ENCODE peak calls at places on chromosomes 4 and X, in five cellular contexts. F is uterus, O is GM23248, I is body of pancreas, T is psoas muscle. Z is an unnamed sample.

GRCh38 chr4:112514079-112514448 is 1.9 kb downstream of the NEUROG2 start:
- DNase-seq in F (no peak), O (no peak), T (no peak), I (no peak), Z (no peak)

GRCh38 chrX:3286196-3286920 is 60.1 kb downstream of the MXRA5 start:
- DNase-seq in T (no peak), F (no peak), O (peak; percentile 84), I (no peak), Z (no peak)

GRCh38 chr4:75745192-75745591 is 20.8 kb downstream of the USO1 start:
- DNase-seq in O (peak; percentile 87), F (no peak), T (no peak), I (no peak), Z (no peak)

GRCh38 chr4:54929459-54929858 is 195.9 kb downstream of the KDR start:
- DNase-seq in F (no peak), T (no peak), I (no peak), O (no peak), Z (no peak)

GRCh38 chrX:129522184-129523059 is 868 bp downstream of the SMARCA1 start:
- DNase-seq in F (peak; percentile 59), T (peak; percentile 68), O (peak; percentile 81), I (peak; percentile 62), Z (peak; percentile 70)

GRCh38 chr4:44927361-44928061 is 201.2 kb upstream of the GNPDA2 start:
- DNase-seq in I (no peak), T (no peak), O (peak; percentile 50), F (no peak), Z (no peak)

GRCh38 chr4:72295966-72296557 is 264.3 kb downstream of the NPFFR2 start:
- DNase-seq in O (peak; percentile 78), I (no peak), T (no peak), F (no peak), Z (no peak)

GRCh38 chr4:81351653-81352455 is 119.9 kb downstream of the RASGEF1B start:
- DNase-seq in I (peak; percentile 73), O (peak; percentile 73), F (peak; percentile 56), T (peak; percentile 68), Z (peak; percentile 52)

GRCh38 chr4:87049508-87049907 is 114.7 kb downstream of the AFF1 start:
- DNase-seq in I (no peak), F (no peak), T (no peak), O (no peak), Z (no peak)

GRCh38 chr4:38162240-38162784 is 202.1 kb downstream of the PTTG2 start:
- DNase-seq in I (peak; percentile 82), T (no peak), O (peak; percentile 68), F (peak; percentile 49), Z (no peak)

DNA sequence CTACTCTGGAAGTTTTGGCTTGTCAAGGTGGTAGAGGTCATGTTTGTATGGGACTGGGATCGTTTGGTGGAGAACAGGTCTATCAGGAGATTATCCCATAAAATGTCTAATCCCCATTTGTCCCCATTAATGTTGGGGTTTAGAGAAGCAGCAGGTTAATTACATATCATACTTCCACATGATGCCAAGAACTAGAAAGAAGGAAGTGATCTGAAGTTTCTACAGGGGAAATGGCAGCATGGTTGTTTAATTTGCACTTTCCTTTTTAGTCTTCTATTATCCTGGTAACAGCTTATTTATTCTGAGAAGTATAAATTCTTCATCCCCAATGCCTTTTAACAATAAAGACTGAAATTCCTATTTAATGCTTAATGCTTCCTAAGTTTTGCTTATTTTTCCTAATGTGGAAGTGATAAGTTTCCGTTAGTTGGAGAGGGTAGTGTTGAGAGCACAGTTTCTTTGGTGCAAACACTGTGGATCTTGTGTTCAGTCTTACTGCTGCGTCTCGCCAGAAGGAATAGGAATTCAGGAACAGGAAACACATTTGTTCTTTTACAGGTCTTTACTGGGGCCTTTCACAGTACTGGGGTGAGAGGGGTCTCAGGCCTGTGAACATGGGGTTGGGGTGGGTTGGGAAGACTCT is 59.6 kb upstream of the TADA2B start:
- DNase-seq in I (no peak), O (no peak), T (no peak), F (no peak), Z (no peak)
- H3K4me1 ChIP-seq in I (peaks cover 34% of the 10 kb centered on the region), O (peaks cover 23% of the 10 kb centered on the region), T (peaks cover 44% of the 10 kb centered on the region), F (no peaks in the 10 kb centered on the region), Z (peaks cover 51% of the 10 kb centered on the region)

DNA sequence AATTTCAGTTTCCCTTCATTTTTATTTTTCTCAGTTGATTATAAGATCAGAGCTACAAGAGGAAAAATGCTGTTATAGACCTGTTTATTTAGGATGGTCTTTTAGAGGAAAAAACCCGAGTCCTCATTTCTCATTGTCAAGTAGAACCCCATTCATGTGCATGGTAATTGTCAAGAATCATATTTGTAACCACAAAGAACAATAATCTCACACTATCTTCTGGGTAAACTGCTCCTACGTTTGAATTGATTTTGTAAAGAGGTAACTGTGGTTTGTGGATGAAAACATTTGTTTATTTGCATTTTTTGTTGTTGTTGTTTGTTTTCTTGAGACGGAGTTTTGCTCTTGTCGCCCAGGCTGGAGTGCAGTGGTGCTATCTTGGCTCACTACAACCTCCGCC is 23.8 kb downstream of the RAPGEF2 start:
- DNase-seq in I (no peak), F (no peak), O (no peak), T (no peak), Z (no peak)
- H3K4me1 ChIP-seq in I (peaks cover 16% of the 10 kb centered on the region), F (no peaks in the 10 kb centered on the region), O (no peaks in the 10 kb centered on the region), T (peaks cover 17% of the 10 kb centered on the region), Z (peaks cover 20% of the 10 kb centered on the region)

DNA sequence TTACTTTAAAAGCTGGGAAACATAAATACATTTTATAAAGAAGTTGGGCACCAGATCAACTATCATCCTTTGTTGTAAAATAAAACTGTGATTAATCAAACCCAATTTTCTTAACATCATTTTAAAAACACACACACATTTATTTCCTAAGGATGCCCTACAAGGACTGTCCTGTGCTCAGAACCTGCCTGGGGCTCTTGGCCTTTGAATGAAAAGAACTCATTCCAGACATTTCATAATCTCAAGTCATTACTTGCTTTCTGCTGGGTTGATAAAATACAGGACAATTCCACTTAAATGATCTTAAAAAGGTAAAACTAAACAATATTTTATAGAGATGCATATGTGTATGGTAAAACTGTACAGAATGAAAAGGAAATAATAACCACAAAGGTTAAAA is 2.8 kb downstream of the SH3D19 start:
- DNase-seq in I (no peak), T (no peak), F (no peak), O (peak; percentile 50), Z (no peak)
- H3K4me1 ChIP-seq in I (peaks cover 20% of the 10 kb centered on the region), T (peaks cover 4% of the 10 kb centered on the region), F (no peaks in the 10 kb centered on the region), O (peaks cover 17% of the 10 kb centered on the region), Z (peaks cover 8% of the 10 kb centered on the region)

DNA sequence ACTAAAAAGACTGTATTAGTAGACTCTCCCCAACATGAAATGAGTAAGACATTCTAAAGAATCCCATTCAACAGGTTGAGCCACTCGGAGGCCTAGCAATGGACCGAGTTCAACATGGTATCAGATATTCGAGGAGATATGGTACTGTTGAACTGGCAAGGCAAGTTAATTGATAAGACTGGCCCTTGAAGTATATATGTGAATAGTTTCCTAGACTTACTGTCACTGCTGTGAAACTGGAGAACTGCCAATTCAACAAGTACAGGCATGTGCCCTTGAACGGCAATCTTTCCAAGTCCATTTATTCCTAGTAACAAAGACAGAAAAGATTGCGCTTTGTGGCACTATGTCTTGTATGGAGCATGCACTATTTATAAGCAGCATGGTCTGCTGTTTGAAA is 24.4 kb downstream of the FAT1 start:
- DNase-seq in I (peak; percentile 75), F (no peak), T (no peak), O (peak; percentile 24), Z (no peak)
- H3K4me1 ChIP-seq in I (peaks cover 65% of the 10 kb centered on the region), F (no peaks in the 10 kb centered on the region), T (no peaks in the 10 kb centered on the region), O (peaks cover 37% of the 10 kb centered on the region), Z (no peaks in the 10 kb centered on the region)